ENCODE peak calls at places on chromosomes 2 and 18, in five cellular contexts. D is stomach, K is T-helper 17 cell, Y is HEK293T, O is LoVo. E is an unnamed sample.

GRCh38 chr2:61988462-61989366 is 83.2 kb downstream of the COMMD1 start:
- DNase-seq in Y (no peak), O (no peak), K (no peak), D (no peak), E (no peak)

GRCh38 chr2:64751286-64752260 is 97.9 kb upstream of the SERTAD2 start:
- DNase-seq in O (peak; percentile 98), D (peak; percentile 44), Y (peak; percentile 37), K (peak; percentile 95), E (peak; percentile 76)

GRCh38 chr2:33535409-33535808 is 59.0 kb downstream of the RASGRP3 start:
- DNase-seq in D (no peak), K (no peak), Y (no peak), O (no peak), E (no peak)

GRCh38 chr18:9838144-9838877 is 47.5 kb upstream of the TXNDC2 start:
- DNase-seq in Y (no peak), D (no peak), K (no peak), O (peak; percentile 68), E (no peak)

GRCh38 chr2:155060906-155061305 is 362.4 kb downstream of the KCNJ3 start:
- DNase-seq in K (no peak), O (no peak), D (no peak), Y (no peak), E (no peak)

GRCh38 chr18:22563098-22563707 is 145.5 kb upstream of the CTAGE1 start:
- DNase-seq in D (peak; percentile 40), K (no peak), Y (peak; percentile 79), O (peak; percentile 89), E (peak; percentile 35)

GRCh38 chr2:161239416-161240109 is 68.7 kb upstream of the PSMD14 start:
- DNase-seq in O (no peak), K (no peak), D (no peak), Y (no peak), E (no peak)

GRCh38 chr2:34188464-34188863 is 589.4 kb upstream of the FAM98A start:
- DNase-seq in Y (no peak), O (no peak), K (no peak), D (no peak), E (no peak)

GRCh38 chr2:64063924-64064331 is 44.7 kb upstream of the VPS54 start:
- DNase-seq in K (no peak), Y (no peak), O (no peak), D (no peak), E (no peak)

GRCh38 chr2:73128841-73129535 is 16.2 kb upstream of the RAB11FIP5 start:
- DNase-seq in D (no peak), O (no peak), Y (no peak), K (no peak), E (no peak)

GRCh38 chr18:37253424-37254255 is 312.0 kb downstream of the CELF4 start:
- DNase-seq in O (no peak), K (no peak), Y (peak; percentile 98), D (peak; percentile 63), E (no peak)

GRCh38 chr2:75194184-75194868 is 5.0 kb downstream of the TACR1 start:
- DNase-seq in K (no peak), Y (no peak), D (no peak), O (no peak), E (no peak)

GRCh38 chr18:55489034-55489741 is 98.8 kb downstream of the TCF4 start:
- DNase-seq in O (no peak), K (no peak), D (no peak), Y (no peak), E (no peak)

GRCh38 chr18:70132999-70133398 is 72.5 kb downstream of the RTTN start:
- DNase-seq in K (no peak), Y (no peak), O (no peak), D (no peak), E (no peak)

E was measured in transverse colon.